ENCODE peak calls at places on chromosomes 3 and 15, in five cellular contexts. G is lower lobe of right lung, Y is LNCaP clone FGC, W is kidney tubule cell, D is pancreas. V is an unnamed sample.

GRCh38 chr3:57110797-57111196 is 50.3 kb downstream of the SPATA12 start:
- DNase-seq in G (no peak), Y (no peak), W (no peak), D (no peak), V (no peak)

GRCh38 chr15:57085267-57085666 is 166.8 kb downstream of the TCF12 start:
- DNase-seq in Y (no peak), W (peak; percentile 62), G (no peak), D (no peak), V (no peak)

GRCh38 chr3:102979682-102980378 is 545.0 kb downstream of the ZPLD1 start:
- DNase-seq in D (peak; percentile 87), G (no peak), W (peak; percentile 95), Y (peak; percentile 39), V (peak; percentile 29)

GRCh38 chr3:170566413-170566812 is 19.5 kb downstream of the SLC7A14 start:
- DNase-seq in W (no peak), Y (no peak), D (no peak), G (no peak), V (no peak)

GRCh38 chr15:34336333-34336732 is 1.2 kb downstream of the SLC12A6 start:
- DNase-seq in D (no peak), W (no peak), G (peak; percentile 56), Y (no peak), V (no peak)

GRCh38 chr15:29677871-29678431 is 144.3 kb downstream of the TJP1 start:
- DNase-seq in G (no peak), Y (no peak), D (peak; percentile 59), W (no peak), V (peak; percentile 91)

GRCh38 chr3:129045675-129046036 is 14.9 kb upstream of the GP9 start:
- DNase-seq in W (no peak), G (no peak), D (no peak), Y (no peak), V (no peak)

GRCh38 chr15:57697588-57697987 is 8.9 kb upstream of the POLR2M start:
- DNase-seq in D (no peak), W (no peak), Y (no peak), G (no peak), V (no peak)

GRCh38 chr15:33296856-33297255 is 13.9 kb upstream of the RYR3 start:
- DNase-seq in G (no peak), W (no peak), D (no peak), Y (no peak), V (no peak)

GRCh38 chr3:171334465-171334811 is 125.8 kb downstream of the TNIK start:
- DNase-seq in Y (no peak), W (peak; percentile 96), D (peak; percentile 86), G (peak; percentile 64), V (no peak)

GRCh38 chr15:81002254-81003022 is 1.7 kb downstream of the TLNRD1 start:
- DNase-seq in W (no peak), D (peak; percentile 33), G (peak; percentile 56), Y (no peak), V (peak; percentile 68)

GRCh38 chr3:193768069-193768391 is 175.0 kb downstream of the OPA1 start:
- DNase-seq in Y (no peak), W (peak; percentile 40), G (no peak), D (no peak), V (no peak)

GRCh38 chr15:70361891-70362290 is 264.2 kb upstream of the TLE3 start:
- DNase-seq in Y (no peak), G (no peak), D (no peak), W (no peak), V (no peak)

GRCh38 chr3:63037116-63037515 is 161.9 kb upstream of the CADPS start:
- DNase-seq in Y (no peak), G (no peak), W (no peak), D (no peak), V (no peak)

GRCh38 chr15:96276438-96277210 is 53.9 kb upstream of the NR2F2 start:
- DNase-seq in W (peak; percentile 30), Y (no peak), D (no peak), G (no peak), V (no peak)

GRCh38 chr15:79957741-79958140 is 13.3 kb downstream of the BCL2A1 start:
- DNase-seq in G (no peak), D (no peak), Y (no peak), W (no peak), V (no peak)

GRCh38 chr3:196274585-196274984 is 12.9 kb downstream of the PCYT1A start:
- DNase-seq in G (no peak), Y (no peak), D (no peak), W (no peak), V (no peak)